ENCODE peak calls at places on chromosome 18, in five cellular contexts. L is RWPE2; R is GM04504; K is head of caudate nucleus; P is stimulated activated naive B cell treated with anti-CD40 and anti-IgM and Interleukin-4, amounts not matched to agents 10 μg/mL and 1 μg/mL and 100 μg/mL, for 72 hours. T is an unnamed sample.

GRCh38 chr18:9849407-9849961 is 36.3 kb upstream of the TXNDC2 start:
- DNase-seq in L (no peak), R (no peak), K (peak), P (no peak), T (no peak)

GRCh38 chr18:79629249-79629558 is 50.4 kb upstream of the CTDP1 start:
- DNase-seq in L (no peak), R (no peak), K (no peak), P (no peak), T (no peak)

GRCh38 chr18:39835303-39836030 is 2119.6 kb upstream of the PIK3C3 start:
- DNase-seq in L (no peak), R (no peak), K (no peak), P (no peak), T (no peak)

GRCh38 chr18:43789234-43790000 is 512.1 kb upstream of the SYT4 start:
- DNase-seq in L (no peak), R (no peak), K (peak), P (no peak), T (no peak)

GRCh38 chr18:36314754-36315153 is 17.2 kb downstream of the FHOD3 start:
- DNase-seq in L (no peak), R (peak), K (no peak), P (no peak), T (no peak)

GRCh38 chr18:45935591-45936335 is 31.4 kb downstream of the EPG5 start:
- DNase-seq in L (no peak), R (no peak), K (no peak), P (no peak), T (no peak)

GRCh38 chr18:70623106-70623505 is 334.3 kb downstream of the SOCS6 start:
- DNase-seq in L (no peak), R (no peak), K (no peak), P (no peak), T (no peak)

GRCh38 chr18:48539406-48540328 is 836 bp downstream of the CTIF start:
- DNase-seq in L (no peak), R (no peak), K (peak), P (peak), T (no peak)

GRCh38 chr18:8634508-8634907 is 25.3 kb downstream of the RAB12 start:
- DNase-seq in L (no peak), R (no peak), K (no peak), P (no peak), T (no peak)

GRCh38 chr18:53004798-53005197 is 664.8 kb downstream of the DCC start:
- DNase-seq in L (no peak), R (no peak), K (no peak), P (no peak), T (no peak)

GRCh38 chr18:32549248-32549842 is 78.7 kb upstream of the GAREM1 start:
- DNase-seq in L (no peak), R (peak), K (peak), P (no peak), T (no peak)

GRCh38 chr18:37640504-37640903 is 74.9 kb upstream of the CELF4 start:
- DNase-seq in L (no peak), R (no peak), K (no peak), P (no peak), T (no peak)

T was measured in HFF-Myc.